ENCODE peak calls at places on chromosomes 11 and 22, in four cellular contexts. One of them, this sample, is unnamed.

GRCh38 chr11:19350093-19350665 is 109.4 kb upstream of the E2F8 start:
- DNase-seq in naive thymus-derived CD4-positive, alpha-beta T cell: no peak
- DNase-seq in CD8-positive, alpha-beta memory T cell: no peak
- DNase-seq in psoas muscle: no peak
- DNase-seq in this sample: no peak

GRCh38 chr11:134890446-134890845 is 478.4 kb upstream of the B3GAT1 start:
- DNase-seq in psoas muscle: no peak
- DNase-seq in CD8-positive, alpha-beta memory T cell: no peak
- DNase-seq in naive thymus-derived CD4-positive, alpha-beta T cell: no peak
- DNase-seq in this sample: no peak

GRCh38 chr11:92035488-92035887 is 189.1 kb upstream of the FAT3 start:
- DNase-seq in psoas muscle: no peak
- DNase-seq in naive thymus-derived CD4-positive, alpha-beta T cell: no peak
- DNase-seq in CD8-positive, alpha-beta memory T cell: no peak
- DNase-seq in this sample: no peak

GRCh38 chr22:25754527-25755202 is 12.7 kb downstream of the MYO18B start:
- DNase-seq in psoas muscle: peak; percentile 88
- DNase-seq in CD8-positive, alpha-beta memory T cell: no peak
- DNase-seq in naive thymus-derived CD4-positive, alpha-beta T cell: no peak
- DNase-seq in this sample: peak; percentile 96

GRCh38 chr11:116507849-116508695 is 264.7 kb downstream of the BUD13 start:
- DNase-seq in psoas muscle: no peak
- DNase-seq in naive thymus-derived CD4-positive, alpha-beta T cell: no peak
- DNase-seq in CD8-positive, alpha-beta memory T cell: no peak
- DNase-seq in this sample: no peak

GRCh38 chr11:62958547-62959071 is 26.2 kb downstream of the SLC22A6 start:
- DNase-seq in CD8-positive, alpha-beta memory T cell: no peak
- DNase-seq in psoas muscle: peak; percentile 24
- DNase-seq in naive thymus-derived CD4-positive, alpha-beta T cell: no peak
- DNase-seq in this sample: no peak

GRCh38 chr11:133078591-133079179 is 453.6 kb downstream of the OPCML start:
- DNase-seq in psoas muscle: peak; percentile 18
- DNase-seq in naive thymus-derived CD4-positive, alpha-beta T cell: no peak
- DNase-seq in CD8-positive, alpha-beta memory T cell: no peak
- DNase-seq in this sample: no peak

GRCh38 chr11:109785714-109786113 is 307.5 kb upstream of the ZC3H12C start:
- DNase-seq in naive thymus-derived CD4-positive, alpha-beta T cell: no peak
- DNase-seq in CD8-positive, alpha-beta memory T cell: no peak
- DNase-seq in psoas muscle: no peak
- DNase-seq in this sample: peak; percentile 4

GRCh38 chr11:131666617-131667016 is 296.2 kb downstream of the NTM start:
- DNase-seq in psoas muscle: no peak
- DNase-seq in naive thymus-derived CD4-positive, alpha-beta T cell: no peak
- DNase-seq in CD8-positive, alpha-beta memory T cell: no peak
- DNase-seq in this sample: no peak

GRCh38 chr11:75637998-75638397 is 30.8 kb downstream of the MAP6 start:
- DNase-seq in psoas muscle: no peak
- DNase-seq in CD8-positive, alpha-beta memory T cell: no peak
- DNase-seq in naive thymus-derived CD4-positive, alpha-beta T cell: no peak
- DNase-seq in this sample: no peak

GRCh38 chr11:111635706-111636045 is 33.4 kb downstream of the SIK2 start:
- DNase-seq in psoas muscle: peak; percentile 12
- DNase-seq in CD8-positive, alpha-beta memory T cell: no peak
- DNase-seq in naive thymus-derived CD4-positive, alpha-beta T cell: no peak
- DNase-seq in this sample: no peak

GRCh38 chr11:67626970-67627369 is 2.8 kb downstream of the NUDT8 start:
- DNase-seq in naive thymus-derived CD4-positive, alpha-beta T cell: no peak
- DNase-seq in psoas muscle: no peak
- DNase-seq in CD8-positive, alpha-beta memory T cell: no peak
- DNase-seq in this sample: no peak

GRCh38 chr11:125724125-125724524 is 22.0 kb upstream of the PATE1 start:
- DNase-seq in CD8-positive, alpha-beta memory T cell: no peak
- DNase-seq in naive thymus-derived CD4-positive, alpha-beta T cell: peak; percentile 14
- DNase-seq in psoas muscle: no peak
- DNase-seq in this sample: no peak

GRCh38 chr11:101188801-101189200 is 59.2 kb upstream of the PGR start:
- DNase-seq in naive thymus-derived CD4-positive, alpha-beta T cell: no peak
- DNase-seq in psoas muscle: no peak
- DNase-seq in CD8-positive, alpha-beta memory T cell: no peak
- DNase-seq in this sample: no peak

GRCh38 chr22:27773236-27773550 is 28.4 kb downstream of the MN1 start:
- DNase-seq in psoas muscle: no peak
- DNase-seq in naive thymus-derived CD4-positive, alpha-beta T cell: no peak
- DNase-seq in CD8-positive, alpha-beta memory T cell: no peak
- DNase-seq in this sample: no peak

GRCh38 chr11:60777106-60777505 is 8.0 kb upstream of the MS4A10 start:
- DNase-seq in psoas muscle: no peak
- DNase-seq in CD8-positive, alpha-beta memory T cell: no peak
- DNase-seq in naive thymus-derived CD4-positive, alpha-beta T cell: no peak
- DNase-seq in this sample: no peak

GRCh38 chr11:111429066-111429506 is 50.0 kb upstream of the POU2AF1 start:
- DNase-seq in psoas muscle: peak; percentile 51
- DNase-seq in CD8-positive, alpha-beta memory T cell: no peak
- DNase-seq in naive thymus-derived CD4-positive, alpha-beta T cell: peak; percentile 40
- DNase-seq in this sample: no peak

GRCh38 chr11:86099727-86100320 is 30.9 kb upstream of the PICALM start:
- DNase-seq in psoas muscle: no peak
- DNase-seq in CD8-positive, alpha-beta memory T cell: no peak
- DNase-seq in naive thymus-derived CD4-positive, alpha-beta T cell: no peak
- DNase-seq in this sample: no peak

GRCh38 chr22:29072193-29072978 is 449 bp upstream of the KREMEN1 start:
- DNase-seq in CD8-positive, alpha-beta memory T cell: peak; percentile 78
- DNase-seq in psoas muscle: peak; percentile 86
- DNase-seq in naive thymus-derived CD4-positive, alpha-beta T cell: peak; percentile 85
- DNase-seq in this sample: peak; percentile 67

GRCh38 chr22:39927544-39927943 is 26.7 kb downstream of the GRAP2 start:
- DNase-seq in psoas muscle: no peak
- DNase-seq in CD8-positive, alpha-beta memory T cell: no peak
- DNase-seq in naive thymus-derived CD4-positive, alpha-beta T cell: no peak
- DNase-seq in this sample: no peak

GRCh38 chr11:64286801-64287159 is 1.1 kb downstream of the GPR137 start:
- DNase-seq in naive thymus-derived CD4-positive, alpha-beta T cell: no peak
- DNase-seq in CD8-positive, alpha-beta memory T cell: no peak
- DNase-seq in psoas muscle: no peak
- DNase-seq in this sample: no peak

GRCh38 chr22:30261134-30261533 is 5.5 kb downstream of the OSM start:
- DNase-seq in CD8-positive, alpha-beta memory T cell: no peak
- DNase-seq in psoas muscle: no peak
- DNase-seq in naive thymus-derived CD4-positive, alpha-beta T cell: no peak
- DNase-seq in this sample: no peak

GRCh38 chr11:8658210-8658968 is 24.1 kb downstream of the TRIM66 start:
- DNase-seq in psoas muscle: no peak
- DNase-seq in CD8-positive, alpha-beta memory T cell: no peak
- DNase-seq in naive thymus-derived CD4-positive, alpha-beta T cell: no peak
- DNase-seq in this sample: no peak

GRCh38 chr11:72741849-72742521 is 10.2 kb downstream of the ARAP1 start:
- DNase-seq in psoas muscle: no peak
- DNase-seq in naive thymus-derived CD4-positive, alpha-beta T cell: no peak
- DNase-seq in CD8-positive, alpha-beta memory T cell: no peak
- DNase-seq in this sample: no peak

GRCh38 chr11:72742522-72743320 is 9.5 kb downstream of the ARAP1 start:
- DNase-seq in CD8-positive, alpha-beta memory T cell: no peak
- DNase-seq in naive thymus-derived CD4-positive, alpha-beta T cell: no peak
- DNase-seq in psoas muscle: no peak
- DNase-seq in this sample: no peak

GRCh38 chr11:72740562-72741428 is 11.4 kb downstream of the ARAP1 start:
- DNase-seq in naive thymus-derived CD4-positive, alpha-beta T cell: no peak
- DNase-seq in psoas muscle: no peak
- DNase-seq in CD8-positive, alpha-beta memory T cell: no peak
- DNase-seq in this sample: no peak

GRCh38 chr11:72740060-72740424 is 12.2 kb downstream of the ARAP1 start:
- DNase-seq in CD8-positive, alpha-beta memory T cell: no peak
- DNase-seq in psoas muscle: no peak
- DNase-seq in naive thymus-derived CD4-positive, alpha-beta T cell: no peak
- DNase-seq in this sample: no peak

GRCh38 chr11:72741429-72741833 is 10.8 kb downstream of the ARAP1 start:
- DNase-seq in CD8-positive, alpha-beta memory T cell: peak; percentile 14
- DNase-seq in naive thymus-derived CD4-positive, alpha-beta T cell: no peak
- DNase-seq in psoas muscle: peak; percentile 42
- DNase-seq in this sample: no peak
- H3K4me3 ChIP-seq in CD8-positive, alpha-beta memory T cell: no peak overlapping the region
- H3K4me3 ChIP-seq in naive thymus-derived CD4-positive, alpha-beta T cell: no peak overlapping the region
- H3K4me3 ChIP-seq in psoas muscle: no peak overlapping the region
- H3K4me3 ChIP-seq in this sample: no peak overlapping the region

GRCh38 chr22:49238181-49239141 is 589.2 kb downstream of the BRD1 start:
- DNase-seq in psoas muscle: no peak
- DNase-seq in naive thymus-derived CD4-positive, alpha-beta T cell: no peak
- DNase-seq in CD8-positive, alpha-beta memory T cell: no peak
- DNase-seq in this sample: no peak
- H3K27me3 ChIP-seq in psoas muscle: peaks cover 4% of the 10 kb centered on the region
- H3K27me3 ChIP-seq in naive thymus-derived CD4-positive, alpha-beta T cell: no peaks in the 10 kb centered on the region
- H3K27me3 ChIP-seq in CD8-positive, alpha-beta memory T cell: no peaks in the 10 kb centered on the region
- H3K27me3 ChIP-seq in this sample: no peaks in the 10 kb centered on the region

GRCh38 chr11:108545909-108546501 is 47.6 kb downstream of the EXPH5 start:
- DNase-seq in CD8-positive, alpha-beta memory T cell: no peak
- DNase-seq in naive thymus-derived CD4-positive, alpha-beta T cell: no peak
- DNase-seq in psoas muscle: no peak
- DNase-seq in this sample: no peak
- H3K27ac ChIP-seq in CD8-positive, alpha-beta memory T cell: no peak overlapping the region
- H3K27ac ChIP-seq in naive thymus-derived CD4-positive, alpha-beta T cell: no peak overlapping the region
- H3K27ac ChIP-seq in psoas muscle: no peak overlapping the region
- H3K27ac ChIP-seq in this sample: no peak overlapping the region

DNA sequence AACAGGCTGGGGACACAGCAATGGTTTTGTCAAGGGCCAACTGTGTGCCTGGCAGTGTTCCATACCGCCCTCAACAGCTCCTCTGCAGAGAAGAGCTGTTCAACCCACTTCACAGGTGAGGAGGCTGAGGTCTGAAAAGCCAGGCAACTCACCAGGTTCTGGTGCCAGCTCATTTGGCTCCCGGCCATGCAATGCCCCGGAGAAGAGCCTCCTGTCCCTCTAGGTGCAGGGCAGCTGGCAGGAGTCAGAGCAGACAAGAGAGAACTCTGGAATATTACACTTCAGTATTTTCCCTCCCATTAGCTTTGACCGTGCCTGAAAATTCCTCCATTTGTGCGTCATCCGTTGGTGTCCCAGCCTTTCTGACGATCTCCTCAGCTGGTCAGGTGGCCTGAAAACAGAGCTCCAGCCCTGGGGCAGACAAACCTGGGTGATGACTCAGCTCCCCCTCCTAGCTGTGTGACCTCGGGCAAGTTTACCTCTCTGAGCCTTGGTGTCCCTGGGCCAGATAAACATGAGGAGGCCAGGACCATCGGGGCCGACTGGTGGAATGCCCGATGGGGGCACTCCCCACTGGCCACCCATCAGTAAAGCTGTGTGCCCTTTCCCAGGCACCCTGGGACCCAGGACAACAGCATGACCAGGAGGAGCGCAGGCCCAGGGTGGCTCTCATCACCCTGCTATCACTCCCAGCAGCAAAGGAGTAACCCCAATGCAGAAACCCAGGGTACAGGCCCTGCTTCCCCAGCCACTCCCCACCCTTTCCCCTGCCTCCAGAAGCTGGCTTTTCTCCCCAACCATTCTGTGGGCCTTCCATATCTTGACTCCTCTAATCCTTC is 9.6 kb upstream of the C1QTNF6 start:
- DNase-seq in CD8-positive, alpha-beta memory T cell: no peak
- DNase-seq in naive thymus-derived CD4-positive, alpha-beta T cell: no peak
- DNase-seq in psoas muscle: peak; percentile 69
- DNase-seq in this sample: peak; percentile 74
- H3K4me3 ChIP-seq in CD8-positive, alpha-beta memory T cell: peak overlapping the region; percentile 82
- H3K4me3 ChIP-seq in naive thymus-derived CD4-positive, alpha-beta T cell: peak overlapping the region; percentile 90
- H3K4me3 ChIP-seq in psoas muscle: peak overlapping the region; percentile 86
- H3K4me3 ChIP-seq in this sample: no peak overlapping the region

GRCh38 chr11:69427906-69428880 is 53.3 kb upstream of the LINC01488 start:
- DNase-seq in naive thymus-derived CD4-positive, alpha-beta T cell: no peak
- DNase-seq in CD8-positive, alpha-beta memory T cell: no peak
- DNase-seq in psoas muscle: no peak
- DNase-seq in this sample: no peak
- H3K27me3 ChIP-seq in naive thymus-derived CD4-positive, alpha-beta T cell: no peaks in the 10 kb centered on the region
- H3K27me3 ChIP-seq in CD8-positive, alpha-beta memory T cell: no peaks in the 10 kb centered on the region
- H3K27me3 ChIP-seq in psoas muscle: peaks cover 7% of the 10 kb centered on the region
- H3K27me3 ChIP-seq in this sample: no peaks in the 10 kb centered on the region